ENCODE peak calls at places on chromosomes 2 and 18, in four cellular contexts. U is GM12878, X is A549, L is HepG2. W is an unnamed sample.

GRCh38 chr18:45416168-45416567 is 199.1 kb upstream of the SLC14A2 start:
- DNase-seq in U (no peak), X (no peak), L (no peak), W (no peak)

GRCh38 chr2:143110759-143111428 is 18.3 kb upstream of the ARHGAP15 start:
- DNase-seq in U (peak; percentile 62), X (peak; percentile 66), L (peak; percentile 68), W (peak; percentile 34)

GRCh38 chr2:157744571-157745076 is 116.0 kb upstream of the ACVR1C start:
- DNase-seq in U (no peak), X (no peak), L (no peak), W (no peak)

GRCh38 chr2:219054956-219055903 is 5.5 kb downstream of the IHH start:
- DNase-seq in U (no peak), X (no peak), L (no peak), W (no peak)

GRCh38 chr18:13159579-13159978 is 59.0 kb upstream of the LDLRAD4 start:
- DNase-seq in U (no peak), X (peak; percentile 59), L (peak; percentile 76), W (no peak)

GRCh38 chr2:8710951-8711350 is 29.1 kb downstream of the ID2 start:
- DNase-seq in U (no peak), X (no peak), L (no peak), W (no peak)

GRCh38 chr2:156340377-156340776 is 7.9 kb upstream of the NR4A2 start:
- DNase-seq in U (no peak), X (peak; percentile 48), L (no peak), W (no peak)

GRCh38 chr2:240964854-240965295 is 33.5 kb upstream of the SNED1 start:
- DNase-seq in U (no peak), X (no peak), L (no peak), W (no peak)

GRCh38 chr18:58251416-58251815 is 207.4 kb downstream of the NEDD4L start:
- DNase-seq in U (no peak), X (no peak), L (no peak), W (no peak)

GRCh38 chr2:70984576-70985282 is 6.3 kb downstream of the ANKRD53 start:
- DNase-seq in U (no peak), X (peak; percentile 67), L (no peak), W (no peak)

GRCh38 chr18:41906528-41907256 is 48.3 kb upstream of the PIK3C3 start:
- DNase-seq in U (peak; percentile 33), X (peak; percentile 18), L (peak; percentile 13), W (no peak)

GRCh38 chr18:24273596-24273995 is 124.0 kb downstream of the OSBPL1A start:
- DNase-seq in U (no peak), X (peak; percentile 9), L (no peak), W (no peak)

GRCh38 chr18:12159446-12159845 is 65.8 kb downstream of the ANKRD62 start:
- DNase-seq in U (no peak), X (peak; percentile 0), L (peak; percentile 18), W (no peak)

GRCh38 chr18:77073336-77074093 is 59.1 kb downstream of the MBP start:
- DNase-seq in U (no peak), X (no peak), L (no peak), W (no peak)

GRCh38 chr18:39462436-39462835 is 1896.8 kb upstream of the CELF4 start:
- DNase-seq in U (no peak), X (no peak), L (no peak), W (no peak)

GRCh38 chr2:183000846-183001245 is 37.4 kb downstream of the NCKAP1 start:
- DNase-seq in U (no peak), X (no peak), L (no peak), W (no peak)

GRCh38 chr2:130819226-130819914 is 17.3 kb upstream of the ARHGEF4 start:
- DNase-seq in U (no peak), X (no peak), L (no peak), W (peak; percentile 54)
- TF ChIP-seq KDM1A in U (no peak), X (no peak), L (no peak), W (no peak)

GRCh38 chr2:185208261-185208660 is 530.3 kb upstream of the FSIP2 start:
- DNase-seq in U (no peak), X (peak; percentile 17), L (peak; percentile 60), W (peak; percentile 65)
- TF ChIP-seq KDM1A in U (no peak), X (no peak), L (no peak), W (no peak)

GRCh38 chr2:85448840-85449588 is 30.5 kb downstream of the SH2D6 start:
- DNase-seq in U (no peak), X (no peak), L (no peak), W (no peak)
- TF ChIP-seq KDM1A in U (no peak), X (no peak), L (no peak), W (no peak)

GRCh38 chr2:62577994-62578836 is 72.2 kb upstream of the TMEM17 start:
- DNase-seq in U (no peak), X (peak; percentile 94), L (peak; percentile 96), W (no peak)
- TF ChIP-seq KDM1A in U (no peak), X (no peak), L (no peak), W (no peak)

DNA sequence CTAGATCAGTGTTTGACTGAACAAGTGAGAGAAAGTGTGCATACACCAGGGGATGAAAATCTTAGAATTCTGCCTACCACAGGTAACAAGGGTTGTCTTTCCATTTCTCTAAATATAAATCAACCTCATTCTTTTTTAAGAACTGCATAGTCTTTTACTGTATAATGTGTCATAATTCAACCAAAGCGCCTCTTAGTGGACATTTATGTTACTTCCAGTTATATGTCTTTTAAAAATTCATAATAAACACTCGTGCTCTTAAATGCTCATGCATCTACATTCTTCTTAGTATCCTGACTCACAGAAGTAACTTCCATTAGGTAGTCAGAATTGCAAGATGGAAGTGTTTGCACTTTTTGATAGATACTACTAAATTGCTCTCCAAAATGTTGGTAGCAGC is 76.2 kb downstream of the CHRNA1 start:
- DNase-seq in U (no peak), X (peak; percentile 34), L (no peak), W (no peak)
- TF ChIP-seq KDM1A in U (no peak), X (no peak), L (no peak), W (no peak)

W was measured in H1.